ENCODE peak calls at places on chromosomes 2 and 18, in six cellular contexts. One of them, this sample, is unnamed.
A peak's percentile ranks its signal among the peaks of the same experiment; 100 is the strongest.

GRCh38 chr18:7668392-7668791 is 101.3 kb downstream of the PTPRM start:
- DNase-seq in mesothelial cell of epicardium: no peak
- DNase-seq in lower lobe of right lung: no peak
- DNase-seq in choroid plexus epithelial cell: no peak
- DNase-seq in natural killer cell: no peak
- DNase-seq in glutamatergic neuron: peak; percentile 43
- DNase-seq in this sample: peak; percentile 9

GRCh38 chr18:55465313-55465712 is 122.7 kb downstream of the TCF4 start:
- DNase-seq in mesothelial cell of epicardium: no peak
- DNase-seq in lower lobe of right lung: no peak
- DNase-seq in choroid plexus epithelial cell: peak; percentile 26
- DNase-seq in natural killer cell: no peak
- DNase-seq in glutamatergic neuron: no peak
- DNase-seq in this sample: no peak

GRCh38 chr2:56465491-56465890 is 281.7 kb downstream of the CCDC85A start:
- DNase-seq in mesothelial cell of epicardium: no peak
- DNase-seq in lower lobe of right lung: no peak
- DNase-seq in choroid plexus epithelial cell: peak; percentile 6
- DNase-seq in natural killer cell: no peak
- DNase-seq in glutamatergic neuron: no peak
- DNase-seq in this sample: no peak

GRCh38 chr2:177759443-177759842 is 313.1 kb downstream of the PDE11A start:
- DNase-seq in mesothelial cell of epicardium: no peak
- DNase-seq in lower lobe of right lung: no peak
- DNase-seq in choroid plexus epithelial cell: no peak
- DNase-seq in natural killer cell: no peak
- DNase-seq in glutamatergic neuron: no peak
- DNase-seq in this sample: no peak

GRCh38 chr2:25380586-25381360 is 39.0 kb upstream of the DNMT3A start:
- DNase-seq in mesothelial cell of epicardium: no peak
- DNase-seq in lower lobe of right lung: peak; percentile 21
- DNase-seq in choroid plexus epithelial cell: no peak
- DNase-seq in natural killer cell: no peak
- DNase-seq in glutamatergic neuron: no peak
- DNase-seq in this sample: no peak

GRCh38 chr2:21633531-21634310 is 510.0 kb downstream of the TDRD15 start:
- DNase-seq in mesothelial cell of epicardium: no peak
- DNase-seq in lower lobe of right lung: no peak
- DNase-seq in choroid plexus epithelial cell: no peak
- DNase-seq in natural killer cell: no peak
- DNase-seq in glutamatergic neuron: peak; percentile 29
- DNase-seq in this sample: no peak

GRCh38 chr18:54197747-54198411 is 26.6 kb downstream of the MBD2 start:
- DNase-seq in mesothelial cell of epicardium: no peak
- DNase-seq in lower lobe of right lung: no peak
- DNase-seq in choroid plexus epithelial cell: no peak
- DNase-seq in natural killer cell: no peak
- DNase-seq in glutamatergic neuron: no peak
- DNase-seq in this sample: no peak

GRCh38 chr18:51427012-51427411 is 229.5 kb upstream of the MEX3C start:
- DNase-seq in mesothelial cell of epicardium: no peak
- DNase-seq in lower lobe of right lung: no peak
- DNase-seq in choroid plexus epithelial cell: peak; percentile 13
- DNase-seq in natural killer cell: no peak
- DNase-seq in glutamatergic neuron: no peak
- DNase-seq in this sample: no peak

GRCh38 chr18:32049393-32050161 is 31.0 kb downstream of the RNF125 start:
- DNase-seq in mesothelial cell of epicardium: no peak
- DNase-seq in lower lobe of right lung: peak; percentile 70
- DNase-seq in choroid plexus epithelial cell: no peak
- DNase-seq in natural killer cell: no peak
- DNase-seq in glutamatergic neuron: no peak
- DNase-seq in this sample: no peak

GRCh38 chr2:104969564-104969963 is 68.3 kb upstream of the MRPS9 start:
- DNase-seq in mesothelial cell of epicardium: no peak
- DNase-seq in lower lobe of right lung: no peak
- DNase-seq in choroid plexus epithelial cell: no peak
- DNase-seq in natural killer cell: no peak
- DNase-seq in glutamatergic neuron: no peak
- DNase-seq in this sample: no peak

GRCh38 chr18:74722237-74722636 is 124.6 kb downstream of the ZNF407 start:
- DNase-seq in mesothelial cell of epicardium: no peak
- DNase-seq in lower lobe of right lung: no peak
- DNase-seq in choroid plexus epithelial cell: peak; percentile 67
- DNase-seq in natural killer cell: no peak
- DNase-seq in glutamatergic neuron: no peak
- DNase-seq in this sample: no peak

GRCh38 chr2:219023045-219023605 is 18.2 kb downstream of the CFAP65 start:
- DNase-seq in mesothelial cell of epicardium: no peak
- DNase-seq in lower lobe of right lung: no peak
- DNase-seq in choroid plexus epithelial cell: no peak
- DNase-seq in natural killer cell: no peak
- DNase-seq in glutamatergic neuron: no peak
- DNase-seq in this sample: no peak

GRCh38 chr18:71597219-71597618 is 946.9 kb downstream of the CBLN2 start:
- DNase-seq in mesothelial cell of epicardium: no peak
- DNase-seq in lower lobe of right lung: no peak
- DNase-seq in choroid plexus epithelial cell: peak; percentile 12
- DNase-seq in natural killer cell: no peak
- DNase-seq in glutamatergic neuron: no peak
- DNase-seq in this sample: no peak

GRCh38 chr18:31487251-31488015 is 10.5 kb upstream of the DSG2 start:
- DNase-seq in mesothelial cell of epicardium: no peak
- DNase-seq in lower lobe of right lung: no peak
- DNase-seq in choroid plexus epithelial cell: peak; percentile 85
- DNase-seq in natural killer cell: no peak
- DNase-seq in glutamatergic neuron: no peak
- DNase-seq in this sample: no peak

GRCh38 chr18:35811896-35812295 is 160.6 kb upstream of the RMP24 start:
- DNase-seq in mesothelial cell of epicardium: no peak
- DNase-seq in lower lobe of right lung: no peak
- DNase-seq in choroid plexus epithelial cell: no peak
- DNase-seq in natural killer cell: no peak
- DNase-seq in glutamatergic neuron: no peak
- DNase-seq in this sample: no peak

GRCh38 chr2:178227187-178227586 is 32.9 kb downstream of the OSBPL6 start:
- DNase-seq in mesothelial cell of epicardium: no peak
- DNase-seq in lower lobe of right lung: no peak
- DNase-seq in choroid plexus epithelial cell: peak; percentile 74
- DNase-seq in natural killer cell: no peak
- DNase-seq in glutamatergic neuron: no peak
- DNase-seq in this sample: no peak

GRCh38 chr2:217988014-217988839 is 14.6 kb downstream of the TNS1 start:
- DNase-seq in mesothelial cell of epicardium: peak; percentile 68
- DNase-seq in lower lobe of right lung: peak; percentile 90
- DNase-seq in choroid plexus epithelial cell: peak; percentile 82
- DNase-seq in natural killer cell: peak; percentile 62
- DNase-seq in glutamatergic neuron: peak; percentile 89
- DNase-seq in this sample: peak; percentile 94

GRCh38 chr2:64601027-64601767 is 52.5 kb downstream of the SERTAD2 start:
- DNase-seq in mesothelial cell of epicardium: no peak
- DNase-seq in lower lobe of right lung: no peak
- DNase-seq in choroid plexus epithelial cell: peak; percentile 12
- DNase-seq in natural killer cell: no peak
- DNase-seq in glutamatergic neuron: no peak
- DNase-seq in this sample: no peak

GRCh38 chr2:166899676-166900075 is 11.4 kb downstream of the XIRP2 start:
- DNase-seq in mesothelial cell of epicardium: no peak
- DNase-seq in lower lobe of right lung: no peak
- DNase-seq in choroid plexus epithelial cell: no peak
- DNase-seq in natural killer cell: no peak
- DNase-seq in glutamatergic neuron: no peak
- DNase-seq in this sample: no peak
- TF ChIP-seq CTCF in mesothelial cell of epicardium: no peak
- TF ChIP-seq CTCF in lower lobe of right lung: no peak
- TF ChIP-seq CTCF in choroid plexus epithelial cell: peak; percentile 9
- TF ChIP-seq CTCF in natural killer cell: no peak
- TF ChIP-seq CTCF in glutamatergic neuron: no peak
- TF ChIP-seq CTCF in this sample: no peak

GRCh38 chr2:230914886-230915285 is 10.2 kb downstream of the GPR55 start:
- DNase-seq in mesothelial cell of epicardium: no peak
- DNase-seq in lower lobe of right lung: peak; percentile 23
- DNase-seq in choroid plexus epithelial cell: no peak
- DNase-seq in natural killer cell: no peak
- DNase-seq in glutamatergic neuron: no peak
- DNase-seq in this sample: no peak

GRCh38 chr2:230913406-230913805 is 11.6 kb downstream of the GPR55 start:
- DNase-seq in mesothelial cell of epicardium: no peak
- DNase-seq in lower lobe of right lung: peak; percentile 50
- DNase-seq in choroid plexus epithelial cell: peak; percentile 48
- DNase-seq in natural killer cell: peak; percentile 3
- DNase-seq in glutamatergic neuron: no peak
- DNase-seq in this sample: no peak

GRCh38 chr2:230912046-230912445 is 13.0 kb downstream of the GPR55 start:
- DNase-seq in mesothelial cell of epicardium: no peak
- DNase-seq in lower lobe of right lung: no peak
- DNase-seq in choroid plexus epithelial cell: no peak
- DNase-seq in natural killer cell: peak; percentile 6
- DNase-seq in glutamatergic neuron: no peak
- DNase-seq in this sample: no peak

GRCh38 chr2:230915297-230915696 is 9.7 kb downstream of the GPR55 start:
- DNase-seq in mesothelial cell of epicardium: no peak
- DNase-seq in lower lobe of right lung: no peak
- DNase-seq in choroid plexus epithelial cell: no peak
- DNase-seq in natural killer cell: no peak
- DNase-seq in glutamatergic neuron: no peak
- DNase-seq in this sample: no peak

DNA sequence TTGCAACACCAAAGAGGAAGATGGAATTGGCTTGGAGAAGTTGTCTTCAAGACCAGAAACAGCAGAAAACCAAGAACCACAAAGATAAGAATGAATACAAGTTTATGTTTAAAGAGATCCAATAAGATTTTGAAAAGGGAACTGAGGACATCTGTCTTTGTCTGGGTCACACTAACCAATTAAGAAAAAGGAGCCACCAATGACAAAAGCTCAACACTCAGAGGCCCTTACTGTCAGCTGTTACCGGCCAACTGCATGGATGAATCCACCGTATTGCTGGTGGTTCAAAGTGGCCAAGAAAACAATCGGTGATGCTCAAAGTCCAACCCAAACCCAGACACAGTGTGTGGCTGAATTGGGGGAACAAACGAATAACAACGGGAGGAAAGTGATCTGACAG is 11.2 kb downstream of the GPR55 start:
- DNase-seq in mesothelial cell of epicardium: no peak
- DNase-seq in lower lobe of right lung: peak; percentile 11
- DNase-seq in choroid plexus epithelial cell: no peak
- DNase-seq in natural killer cell: no peak
- DNase-seq in glutamatergic neuron: no peak
- DNase-seq in this sample: no peak
- TF ChIP-seq CTCF in mesothelial cell of epicardium: no peak
- TF ChIP-seq CTCF in lower lobe of right lung: no peak
- TF ChIP-seq CTCF in choroid plexus epithelial cell: no peak
- TF ChIP-seq CTCF in natural killer cell: no peak
- TF ChIP-seq CTCF in glutamatergic neuron: no peak
- TF ChIP-seq CTCF in this sample: no peak

GRCh38 chr2:231716641-231717280 is 8.4 kb downstream of the PTMA start:
- DNase-seq in mesothelial cell of epicardium: no peak
- DNase-seq in lower lobe of right lung: no peak
- DNase-seq in choroid plexus epithelial cell: peak; percentile 29
- DNase-seq in natural killer cell: no peak
- DNase-seq in glutamatergic neuron: no peak
- DNase-seq in this sample: no peak

GRCh38 chr2:231715988-231716616 is 7.8 kb downstream of the PTMA start:
- DNase-seq in mesothelial cell of epicardium: no peak
- DNase-seq in lower lobe of right lung: no peak
- DNase-seq in choroid plexus epithelial cell: peak; percentile 37
- DNase-seq in natural killer cell: no peak
- DNase-seq in glutamatergic neuron: no peak
- DNase-seq in this sample: no peak

GRCh38 chr2:231714639-231715498 is 6.5 kb downstream of the PTMA start:
- DNase-seq in mesothelial cell of epicardium: peak; percentile 69
- DNase-seq in lower lobe of right lung: peak; percentile 78
- DNase-seq in choroid plexus epithelial cell: peak; percentile 44
- DNase-seq in natural killer cell: peak; percentile 78
- DNase-seq in glutamatergic neuron: peak; percentile 88
- DNase-seq in this sample: peak; percentile 91

GRCh38 chr2:231713738-231714638 is 5.7 kb downstream of the PTMA start:
- DNase-seq in mesothelial cell of epicardium: peak; percentile 72
- DNase-seq in lower lobe of right lung: peak; percentile 94
- DNase-seq in choroid plexus epithelial cell: peak; percentile 87
- DNase-seq in natural killer cell: peak; percentile 92
- DNase-seq in glutamatergic neuron: peak; percentile 92
- DNase-seq in this sample: peak; percentile 91

DNA sequence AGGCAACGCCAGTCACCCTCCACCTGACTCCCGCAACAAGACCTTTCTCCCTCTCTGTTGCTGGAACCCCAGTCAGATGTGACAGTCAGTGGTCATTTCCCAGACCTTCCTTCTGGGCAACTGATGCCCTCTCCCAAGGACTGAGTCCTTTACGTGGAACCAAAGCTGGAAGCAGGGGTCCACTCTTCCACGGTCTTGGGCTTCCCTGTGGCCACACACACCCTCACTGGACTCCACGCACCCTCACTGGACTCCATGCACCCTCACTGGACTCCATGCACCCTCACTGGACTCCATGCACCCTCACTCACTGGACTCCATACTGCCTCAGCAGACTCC is 7.1 kb downstream of the PTMA start:
- DNase-seq in mesothelial cell of epicardium: no peak
- DNase-seq in lower lobe of right lung: peak; percentile 35
- DNase-seq in choroid plexus epithelial cell: no peak
- DNase-seq in natural killer cell: no peak
- DNase-seq in glutamatergic neuron: no peak
- DNase-seq in this sample: no peak
- TF ChIP-seq CTCF in mesothelial cell of epicardium: no peak
- TF ChIP-seq CTCF in lower lobe of right lung: peak; percentile 4
- TF ChIP-seq CTCF in choroid plexus epithelial cell: no peak
- TF ChIP-seq CTCF in natural killer cell: no peak
- TF ChIP-seq CTCF in glutamatergic neuron: peak; percentile 25
- TF ChIP-seq CTCF in this sample: no peak

GRCh38 chr18:37578886-37579513 is 13.4 kb upstream of the CELF4 start:
- DNase-seq in mesothelial cell of epicardium: no peak
- DNase-seq in lower lobe of right lung: no peak
- DNase-seq in choroid plexus epithelial cell: peak; percentile 46
- DNase-seq in natural killer cell: no peak
- DNase-seq in glutamatergic neuron: no peak
- DNase-seq in this sample: no peak
- TF ChIP-seq CTCF in mesothelial cell of epicardium: peak; percentile 67
- TF ChIP-seq CTCF in lower lobe of right lung: peak; percentile 48
- TF ChIP-seq CTCF in choroid plexus epithelial cell: peak; percentile 47
- TF ChIP-seq CTCF in natural killer cell: no peak
- TF ChIP-seq CTCF in glutamatergic neuron: peak; percentile 60
- TF ChIP-seq CTCF in this sample: peak; percentile 56

DNA sequence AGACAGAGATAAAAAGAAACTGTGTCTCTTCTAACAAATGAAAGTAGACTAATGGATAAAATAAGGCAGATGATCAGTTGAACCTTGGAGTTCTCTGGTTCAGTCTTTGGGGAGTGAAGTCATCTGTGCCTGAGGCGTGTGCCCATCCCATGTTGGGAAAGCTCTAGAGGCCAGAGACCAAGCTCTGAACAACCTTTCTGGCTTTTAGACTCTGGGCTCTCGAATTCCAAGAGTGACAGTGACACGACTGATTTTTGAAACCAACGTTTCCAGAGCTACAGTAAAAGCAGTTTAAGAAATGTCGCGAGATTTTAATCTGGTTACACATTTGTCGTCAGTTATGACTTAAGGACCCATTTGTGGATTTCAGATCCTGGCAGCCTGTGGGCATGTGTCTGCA is 83.7 kb upstream of the APCDD1 start:
- DNase-seq in mesothelial cell of epicardium: no peak
- DNase-seq in lower lobe of right lung: no peak
- DNase-seq in choroid plexus epithelial cell: no peak
- DNase-seq in natural killer cell: no peak
- DNase-seq in glutamatergic neuron: no peak
- DNase-seq in this sample: no peak
- TF ChIP-seq CTCF in mesothelial cell of epicardium: no peak
- TF ChIP-seq CTCF in lower lobe of right lung: no peak
- TF ChIP-seq CTCF in choroid plexus epithelial cell: no peak
- TF ChIP-seq CTCF in natural killer cell: no peak
- TF ChIP-seq CTCF in glutamatergic neuron: no peak
- TF ChIP-seq CTCF in this sample: no peak

This sample was measured in nephron progenitor cell.